ENCODE peak calls at places on chromosomes 11 and 22, in seven cellular contexts. K is pancreas, G is SJSA1, D is aorta, E is heart right ventricle, J is OCI-LY7, M is small intestine. C is an unnamed sample.

GRCh38 chr11:2524446-2525165 is 79.8 kb downstream of the KCNQ1 start:
- DNase-seq in D (peak), E (no peak), M (peak), J (no peak), K (peak), G (peak), C (no peak)

GRCh38 chr22:47367993-47368945 is 605.8 kb downstream of the TBC1D22A start:
- DNase-seq in M (no peak), K (no peak), E (no peak), G (peak), D (no peak), J (no peak), C (no peak)

GRCh38 chr22:30572840-30573593 is 1.4 kb downstream of the GAL3ST1 start:
- DNase-seq in K (no peak), J (no peak), E (no peak), D (no peak), G (no peak), M (peak), C (no peak)

GRCh38 chr11:97794876-97795275 is 1225.9 kb upstream of the CNTN5 start:
- DNase-seq in K (no peak), D (no peak), J (no peak), E (no peak), M (no peak), G (no peak), C (no peak)

GRCh38 chr11:66616379-66617147 is at the start of gene RBM14:
- DNase-seq in K (peak), D (peak), G (peak), M (peak), J (peak), E (peak), C (peak)

GRCh38 chr11:47616726-47617416 is 22.7 kb upstream of the C1QTNF4 start:
- DNase-seq in D (no peak), M (peak), K (no peak), G (no peak), E (no peak), J (peak), C (peak)

GRCh38 chr11:59221438-59221837 is 8.7 kb upstream of the MPEG1 start:
- DNase-seq in M (no peak), J (peak), K (no peak), E (no peak), D (no peak), G (no peak), C (no peak)

GRCh38 chr22:42967933-42968332 is 47.0 kb downstream of the PACSIN2 start:
- DNase-seq in M (no peak), D (peak), J (no peak), G (no peak), K (no peak), E (peak), C (peak)

GRCh38 chr11:66548041-66548440 is 1.3 kb downstream of the ACTN3 start:
- DNase-seq in J (no peak), E (no peak), G (no peak), D (no peak), K (no peak), M (no peak), C (no peak)

GRCh38 chr11:830295-831131 is 2.2 kb upstream of the CD151 start:
- DNase-seq in K (peak), J (peak), E (peak), G (no peak), M (peak), D (peak), C (no peak)

GRCh38 chr11:67405688-67406339 is 1.9 kb downstream of the TBC1D10C start:
- DNase-seq in E (no peak), G (no peak), M (no peak), J (no peak), D (no peak), K (no peak), C (no peak)

GRCh38 chr11:123511037-123511870 is 81.2 kb downstream of the GRAMD1B start:
- DNase-seq in K (peak), D (peak), M (peak), J (peak), G (peak), E (peak), C (peak)

GRCh38 chr22:44428941-44429615 is 69.0 kb downstream of the RTL6 start:
- DNase-seq in J (no peak), M (peak), D (no peak), K (peak), G (no peak), E (no peak), C (no peak)

GRCh38 chr11:47448566-47449427 is at the start of gene RAPSN:
- DNase-seq in D (no peak), J (no peak), G (no peak), E (peak), K (no peak), M (no peak), C (no peak)

GRCh38 chr22:42962295-42963230 is 52.4 kb downstream of the PACSIN2 start:
- DNase-seq in K (no peak), M (peak), J (no peak), E (no peak), G (peak), D (peak), C (no peak)

GRCh38 chr11:30015725-30016449 is 943 bp downstream of the KCNA4 start:
- DNase-seq in M (no peak), K (no peak), J (no peak), E (no peak), G (no peak), D (no peak), C (no peak)

GRCh38 chr11:70812472-70812871 is 414.1 kb downstream of the CTTN start:
- DNase-seq in E (no peak), K (no peak), M (no peak), D (no peak), J (no peak), G (no peak), C (no peak)

GRCh38 chr11:128532016-128532570 is 55.3 kb downstream of the ETS1 start:
- DNase-seq in E (no peak), D (peak), G (no peak), K (peak), J (no peak), M (no peak), C (no peak)

GRCh38 chr11:66665369-66665768 is 12.3 kb downstream of the RBM4B start:
- DNase-seq in J (no peak), M (no peak), D (no peak), E (no peak), K (no peak), G (no peak), C (no peak)

GRCh38 chr11:35143509-35144102 is 4.6 kb downstream of the CD44 start:
- DNase-seq in J (no peak), M (peak), E (no peak), D (no peak), G (no peak), K (no peak), C (no peak)

GRCh38 chr11:61111786-61112517 is 9.7 kb downstream of the CD5 start:
- DNase-seq in J (no peak), G (no peak), K (no peak), D (peak), E (no peak), M (peak), C (no peak)

GRCh38 chr11:87493516-87493915 is 455.8 kb downstream of the TMEM135 start:
- DNase-seq in J (no peak), D (no peak), E (no peak), M (no peak), G (no peak), K (no peak), C (no peak)

GRCh38 chr11:87173185-87174039 is 135.7 kb downstream of the TMEM135 start:
- DNase-seq in D (no peak), M (peak), J (no peak), G (no peak), E (no peak), K (no peak), C (no peak)

GRCh38 chr11:28621648-28622215 is 513.5 kb downstream of the METTL15 start:
- DNase-seq in M (peak), K (no peak), J (no peak), E (no peak), G (no peak), D (peak), C (no peak)

GRCh38 chr11:116366980-116367640 is 405.7 kb downstream of the BUD13 start:
- DNase-seq in G (no peak), J (no peak), K (no peak), M (no peak), D (no peak), E (no peak), C (no peak)

GRCh38 chr22:44026066-44026629 is 2.0 kb downstream of the PARVB start:
- DNase-seq in M (no peak), E (no peak), D (no peak), G (no peak), K (no peak), J (no peak), C (no peak)

GRCh38 chr11:4134844-4135243 is 40.2 kb downstream of the RRM1 start:
- DNase-seq in J (no peak), D (no peak), M (no peak), G (no peak), E (no peak), K (no peak), C (no peak)

GRCh38 chr11:120305286-120305685 is 19.8 kb upstream of the TLCD5 start:
- DNase-seq in M (peak), D (no peak), E (no peak), J (no peak), G (no peak), K (no peak), C (no peak)

GRCh38 chr22:25494774-25495173 is 69.7 kb upstream of the GRK3 start:
- DNase-seq in G (no peak), J (no peak), K (no peak), D (no peak), M (no peak), E (no peak), C (no peak)

GRCh38 chr22:49094151-49094550 is 733.5 kb downstream of the BRD1 start:
- DNase-seq in K (no peak), D (peak), E (no peak), M (no peak), G (no peak), J (no peak), C (no peak)

GRCh38 chr11:74019104-74019738 is 10.3 kb upstream of the UCP3 start:
- DNase-seq in G (no peak), K (no peak), J (no peak), M (peak), E (peak), D (no peak), C (no peak)
- H3K27ac ChIP-seq in G (no peak), K (peak), J (no peak), M (peak), E (peak), D (no peak), C (peak)

DNA sequence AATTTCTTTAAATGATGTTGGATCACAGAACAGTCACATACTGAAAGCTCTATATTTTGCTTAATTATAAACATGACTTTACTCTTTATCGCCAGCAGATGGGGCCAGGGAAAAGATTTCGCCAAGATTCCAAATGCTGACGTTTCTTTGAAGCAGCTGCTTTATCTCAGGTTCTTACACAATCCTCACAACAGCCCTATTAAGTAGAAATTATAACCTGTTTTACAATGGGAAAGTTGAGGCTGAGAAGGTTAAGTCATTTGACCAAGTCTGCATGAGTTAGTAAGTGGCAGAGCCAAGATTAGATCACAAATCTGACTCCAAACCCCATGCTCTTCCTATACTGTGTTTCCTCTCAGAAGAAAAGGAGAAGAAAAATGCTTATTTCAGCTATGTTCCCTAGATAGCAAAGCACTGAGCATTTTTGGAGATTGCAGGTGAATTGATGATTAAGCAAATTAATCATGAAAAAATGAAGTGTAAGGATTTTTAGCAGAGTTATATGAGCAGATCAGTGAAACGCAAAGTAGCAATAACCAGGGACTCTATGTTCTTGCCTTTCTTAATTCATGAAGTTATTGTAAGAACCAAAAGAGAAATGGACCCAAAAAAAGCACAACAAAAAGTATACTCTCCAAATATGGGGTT is 79.0 kb downstream of the AASDHPPT start:
- DNase-seq in M (peak), G (no peak), K (no peak), D (no peak), E (no peak), J (peak), C (no peak)
- H3K27ac ChIP-seq in M (no peak), G (no peak), K (no peak), D (no peak), E (no peak), J (no peak), C (no peak)

GRCh38 chr22:20053407-20054033 is 26.5 kb upstream of the DGCR8 start:
- DNase-seq in E (peak), G (no peak), J (no peak), M (no peak), D (no peak), K (no peak), C (no peak)
- H3K27ac ChIP-seq in E (no peak), G (no peak), J (no peak), M (no peak), D (no peak), K (no peak), C (no peak)

GRCh38 chr22:19986011-19986409 is 30.6 kb downstream of the ARVCF start:
- DNase-seq in M (no peak), D (no peak), J (no peak), K (no peak), G (no peak), E (peak), C (no peak)
- H3K27ac ChIP-seq in M (no peak), D (peak), J (no peak), K (no peak), G (no peak), E (peak), C (peak)